ENCODE peak calls at places on chromosomes 3 and 15, in five cellular contexts. One of them, this sample, is unnamed.

GRCh38 chr3:42753757-42754156 is 19.3 kb downstream of the CCDC13 start:
- DNase-seq in left colon: peak; percentile 10
- DNase-seq in kidney glomerular epithelial cell: no peak
- DNase-seq in A673: no peak
- DNase-seq in heart left ventricle: no peak
- DNase-seq in this sample: no peak

GRCh38 chr3:159252772-159253384 is 451.0 kb downstream of the MFSD1 start:
- DNase-seq in left colon: no peak
- DNase-seq in kidney glomerular epithelial cell: peak; percentile 34
- DNase-seq in A673: peak; percentile 55
- DNase-seq in heart left ventricle: no peak
- DNase-seq in this sample: no peak

GRCh38 chr15:78672285-78673003 is 31.4 kb upstream of the CHRNB4 start:
- DNase-seq in left colon: no peak
- DNase-seq in kidney glomerular epithelial cell: peak; percentile 30
- DNase-seq in A673: no peak
- DNase-seq in heart left ventricle: no peak
- DNase-seq in this sample: no peak

GRCh38 chr3:23288286-23288685 is 85.2 kb downstream of the UBE2E2 start:
- DNase-seq in left colon: no peak
- DNase-seq in kidney glomerular epithelial cell: no peak
- DNase-seq in A673: no peak
- DNase-seq in heart left ventricle: no peak
- DNase-seq in this sample: no peak

GRCh38 chr3:55006277-55006676 is 78.4 kb upstream of the LRTM1 start:
- DNase-seq in left colon: no peak
- DNase-seq in kidney glomerular epithelial cell: no peak
- DNase-seq in A673: no peak
- DNase-seq in heart left ventricle: no peak
- DNase-seq in this sample: no peak

GRCh38 chr3:175325440-175325839 is 466.3 kb downstream of the NAALADL2 start:
- DNase-seq in left colon: no peak
- DNase-seq in kidney glomerular epithelial cell: no peak
- DNase-seq in A673: no peak
- DNase-seq in heart left ventricle: no peak
- DNase-seq in this sample: no peak

GRCh38 chr3:140164922-140165590 is 230.1 kb downstream of the CLSTN2 start:
- DNase-seq in left colon: no peak
- DNase-seq in kidney glomerular epithelial cell: peak; percentile 15
- DNase-seq in A673: peak; percentile 15
- DNase-seq in heart left ventricle: no peak
- DNase-seq in this sample: no peak

GRCh38 chr3:48433472-48434118 is 3.7 kb upstream of the PLXNB1 start:
- DNase-seq in left colon: peak; percentile 86
- DNase-seq in kidney glomerular epithelial cell: peak; percentile 65
- DNase-seq in A673: no peak
- DNase-seq in heart left ventricle: no peak
- DNase-seq in this sample: peak; percentile 66

GRCh38 chr3:45852828-45853227 is 10.9 kb upstream of the LZTFL1 start:
- DNase-seq in left colon: no peak
- DNase-seq in kidney glomerular epithelial cell: no peak
- DNase-seq in A673: no peak
- DNase-seq in heart left ventricle: no peak
- DNase-seq in this sample: no peak

GRCh38 chr15:60396964-60397771 is 618 bp downstream of the ANXA2 start:
- DNase-seq in left colon: peak; percentile 88
- DNase-seq in kidney glomerular epithelial cell: peak; percentile 63
- DNase-seq in A673: peak; percentile 79
- DNase-seq in heart left ventricle: peak; percentile 80
- DNase-seq in this sample: peak; percentile 64

GRCh38 chr3:5186089-5186853 is 1.2 kb upstream of the EDEM1 start:
- DNase-seq in left colon: no peak
- DNase-seq in kidney glomerular epithelial cell: no peak
- DNase-seq in A673: no peak
- DNase-seq in heart left ventricle: no peak
- DNase-seq in this sample: no peak

GRCh38 chr15:101006931-101007687 is 88.0 kb downstream of the LRRK1 start:
- DNase-seq in left colon: peak; percentile 77
- DNase-seq in kidney glomerular epithelial cell: peak; percentile 65
- DNase-seq in A673: peak; percentile 90
- DNase-seq in heart left ventricle: peak; percentile 82
- DNase-seq in this sample: peak; percentile 88

GRCh38 chr15:99717129-99718024 is 15.9 kb downstream of the LYSMD4 start:
- DNase-seq in left colon: no peak
- DNase-seq in kidney glomerular epithelial cell: no peak
- DNase-seq in A673: peak; percentile 77
- DNase-seq in heart left ventricle: peak; percentile 66
- DNase-seq in this sample: peak; percentile 26

This sample was measured in testis.